ENCODE peak calls at places on chromosomes 11 and 22, in four cellular contexts. One of them, this sample, is unnamed.
A peak's percentile ranks its signal among the peaks of the same experiment; 100 is the strongest.

GRCh38 chr11:20671856-20672546 is 2.6 kb downstream of the NELL1 start:
- DNase-seq in hepatocyte: peak; percentile 17
- DNase-seq in Peyer's patch: no peak
- DNase-seq in adrenal gland: no peak
- DNase-seq in this sample: no peak

GRCh38 chr11:69294621-69295078 is 695 bp downstream of the MYEOV start:
- DNase-seq in hepatocyte: no peak
- DNase-seq in Peyer's patch: no peak
- DNase-seq in adrenal gland: no peak
- DNase-seq in this sample: no peak

GRCh38 chr11:18452927-18453326 is 2.7 kb upstream of the LDHAL6A start:
- DNase-seq in hepatocyte: no peak
- DNase-seq in Peyer's patch: no peak
- DNase-seq in adrenal gland: no peak
- DNase-seq in this sample: no peak

GRCh38 chr11:437228-437870 is 4.5 kb downstream of the ANO9 start:
- DNase-seq in hepatocyte: no peak
- DNase-seq in Peyer's patch: no peak
- DNase-seq in adrenal gland: no peak
- DNase-seq in this sample: no peak

GRCh38 chr22:40560551-40560950 is 76.0 kb downstream of the MRTFA start:
- DNase-seq in hepatocyte: no peak
- DNase-seq in Peyer's patch: no peak
- DNase-seq in adrenal gland: no peak
- DNase-seq in this sample: peak; percentile 95

GRCh38 chr11:18608373-18608772 is 8.8 kb downstream of the MISFA start:
- DNase-seq in hepatocyte: peak; percentile 27
- DNase-seq in Peyer's patch: no peak
- DNase-seq in adrenal gland: no peak
- DNase-seq in this sample: peak; percentile 56

GRCh38 chr11:66883021-66883968 is 26.4 kb downstream of the LRFN4 start:
- DNase-seq in hepatocyte: peak; percentile 72
- DNase-seq in Peyer's patch: peak; percentile 86
- DNase-seq in adrenal gland: peak; percentile 89
- DNase-seq in this sample: peak; percentile 50

GRCh38 chr11:8477151-8477550 is 116.9 kb downstream of the STK33 start:
- DNase-seq in hepatocyte: no peak
- DNase-seq in Peyer's patch: no peak
- DNase-seq in adrenal gland: no peak
- DNase-seq in this sample: no peak

GRCh38 chr11:63017306-63017974 is 1.8 kb upstream of the SLC22A8 start:
- DNase-seq in hepatocyte: no peak
- DNase-seq in Peyer's patch: no peak
- DNase-seq in adrenal gland: no peak
- DNase-seq in this sample: peak; percentile 95

GRCh38 chr11:78797559-78797958 is 222.9 kb upstream of the NARS2 start:
- DNase-seq in hepatocyte: no peak
- DNase-seq in Peyer's patch: no peak
- DNase-seq in adrenal gland: no peak
- DNase-seq in this sample: peak; percentile 28
- H3K4me1 ChIP-seq in hepatocyte: peaks cover 35% of the 10 kb centered on the region
- H3K4me1 ChIP-seq in Peyer's patch: no peaks in the 10 kb centered on the region
- H3K4me1 ChIP-seq in adrenal gland: peaks cover 12% of the 10 kb centered on the region
- H3K4me1 ChIP-seq in this sample: peaks cover 41% of the 10 kb centered on the region

DNA sequence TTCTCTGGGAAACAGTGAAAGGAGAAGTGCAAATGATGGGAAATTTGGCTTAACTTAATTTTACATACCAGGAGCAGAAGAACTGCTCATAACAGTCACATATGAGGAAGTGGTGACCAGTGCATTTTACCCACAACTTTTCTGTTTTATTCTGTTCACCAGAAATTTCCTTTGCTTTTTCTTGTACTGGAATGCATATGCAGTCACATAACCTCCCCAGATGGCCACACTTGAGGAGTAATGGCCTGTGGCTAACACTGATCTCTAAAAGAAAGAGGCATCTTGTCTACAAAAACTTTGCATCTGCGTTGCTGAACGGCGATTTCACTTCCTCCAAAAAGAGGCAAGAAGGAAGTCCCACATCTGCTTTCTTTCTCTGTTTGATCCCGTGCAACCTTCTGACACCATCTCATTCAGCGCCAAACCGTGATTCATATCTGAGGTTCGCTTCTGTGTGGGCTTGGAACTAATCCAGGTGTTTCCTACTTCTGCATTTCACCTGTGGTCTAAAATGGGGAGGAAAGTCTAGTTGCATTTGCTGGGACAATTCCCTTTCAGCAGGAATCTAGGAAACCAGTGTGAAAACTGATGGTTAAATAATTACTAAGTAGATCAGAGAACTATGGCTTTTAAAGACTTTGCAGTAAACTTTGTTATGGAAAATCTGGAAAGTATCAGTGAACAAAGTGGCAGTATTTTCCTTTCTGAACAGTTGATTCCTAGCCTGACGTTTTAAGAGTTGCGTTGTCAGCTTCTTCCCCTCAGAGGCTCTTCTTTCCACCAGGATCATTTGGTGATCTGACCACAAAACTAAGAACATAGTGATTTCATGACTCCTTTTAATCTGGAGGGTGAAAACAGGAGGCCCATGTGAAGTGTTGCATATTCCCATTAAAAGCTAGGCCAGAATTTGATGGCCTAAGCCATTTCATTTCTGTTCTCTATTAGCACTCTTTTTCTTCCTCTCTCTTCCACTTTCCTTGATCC is 4.2 kb upstream of the MPEG1 start:
- DNase-seq in hepatocyte: no peak
- DNase-seq in Peyer's patch: peak; percentile 75
- DNase-seq in adrenal gland: peak; percentile 72
- DNase-seq in this sample: no peak
- H3K4me1 ChIP-seq in hepatocyte: no peaks in the 10 kb centered on the region
- H3K4me1 ChIP-seq in Peyer's patch: no peaks in the 10 kb centered on the region
- H3K4me1 ChIP-seq in adrenal gland: peaks cover 11% of the 10 kb centered on the region
- H3K4me1 ChIP-seq in this sample: no peaks in the 10 kb centered on the region

GRCh38 chr11:117831661-117832415 is 7.3 kb upstream of the FXYD2 start:
- DNase-seq in hepatocyte: no peak
- DNase-seq in Peyer's patch: peak; percentile 34
- DNase-seq in adrenal gland: peak; percentile 41
- DNase-seq in this sample: no peak
- H3K4me1 ChIP-seq in hepatocyte: peaks cover 29% of the 10 kb centered on the region
- H3K4me1 ChIP-seq in Peyer's patch: no peaks in the 10 kb centered on the region
- H3K4me1 ChIP-seq in adrenal gland: peaks cover 9% of the 10 kb centered on the region
- H3K4me1 ChIP-seq in this sample: peaks cover 13% of the 10 kb centered on the region

DNA sequence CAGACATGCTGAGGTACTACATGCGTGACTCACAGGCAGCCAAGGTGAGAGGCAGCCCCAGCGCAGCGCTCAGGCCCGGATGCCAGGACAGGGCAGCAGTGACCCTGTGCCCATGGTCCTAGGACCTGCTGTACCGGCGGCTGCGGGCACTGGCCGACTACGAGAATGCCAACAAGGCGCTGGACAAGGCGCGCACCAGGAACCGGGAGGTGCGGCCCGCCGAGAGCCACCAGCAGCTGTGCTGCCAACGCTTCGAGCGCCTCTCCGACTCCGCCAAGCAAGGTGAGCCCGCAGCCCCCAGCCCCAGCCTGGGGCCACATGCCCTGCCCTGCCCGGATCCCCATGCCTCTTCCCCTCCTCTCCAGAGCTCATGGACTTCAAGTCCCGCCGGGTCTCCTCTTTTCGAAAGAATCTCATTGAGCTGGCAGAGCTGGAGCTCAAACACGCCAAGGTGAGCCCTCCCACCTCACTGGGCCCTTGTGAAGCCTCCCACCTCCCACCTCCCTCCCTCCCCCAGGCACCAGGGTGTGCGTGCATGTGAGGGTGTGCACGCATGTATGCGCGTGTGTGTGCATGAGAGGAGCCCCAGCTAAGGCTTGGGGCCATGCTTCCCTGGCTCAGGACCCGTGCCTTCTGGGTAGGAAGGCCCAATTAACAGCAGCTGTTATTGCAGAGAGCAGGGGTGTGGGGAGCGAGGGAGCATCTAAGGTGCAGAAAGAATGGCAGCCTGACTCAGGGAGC is 5.3 kb downstream of the CFL1 start:
- DNase-seq in hepatocyte: peak; percentile 7
- DNase-seq in Peyer's patch: peak; percentile 58
- DNase-seq in adrenal gland: no peak
- DNase-seq in this sample: no peak
- H3K4me1 ChIP-seq in hepatocyte: peaks cover 29% of the 10 kb centered on the region
- H3K4me1 ChIP-seq in Peyer's patch: peaks cover 16% of the 10 kb centered on the region
- H3K4me1 ChIP-seq in adrenal gland: peaks cover 13% of the 10 kb centered on the region
- H3K4me1 ChIP-seq in this sample: peaks cover 15% of the 10 kb centered on the region

DNA sequence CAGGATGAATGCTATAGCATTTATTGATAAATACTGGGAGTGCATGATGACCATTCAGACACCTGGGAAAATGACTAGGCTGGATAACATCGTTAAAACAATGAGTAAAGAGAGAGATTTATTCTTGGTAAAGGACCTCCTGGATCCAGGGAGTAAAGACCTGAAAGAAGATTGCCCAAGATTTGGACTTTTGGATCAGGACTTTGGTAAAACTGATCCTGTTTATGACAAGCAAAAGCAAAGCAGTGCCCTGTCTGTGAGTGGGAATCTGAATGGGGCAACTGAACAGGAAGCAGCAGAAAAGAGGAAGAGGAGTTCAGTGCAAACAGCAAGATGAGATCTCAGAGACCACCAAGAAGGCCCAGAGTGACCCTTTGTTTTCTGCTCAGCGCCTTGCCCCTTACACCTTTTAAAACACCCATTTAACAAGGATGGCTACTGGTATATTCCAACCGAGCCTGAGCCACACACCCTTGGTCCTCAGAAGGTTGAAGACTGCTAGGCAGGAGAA is 121.9 kb downstream of the VPREB1 start:
- DNase-seq in hepatocyte: no peak
- DNase-seq in Peyer's patch: no peak
- DNase-seq in adrenal gland: no peak
- DNase-seq in this sample: no peak
- H3K4me1 ChIP-seq in hepatocyte: no peaks in the 10 kb centered on the region
- H3K4me1 ChIP-seq in Peyer's patch: no peaks in the 10 kb centered on the region
- H3K4me1 ChIP-seq in adrenal gland: peaks cover 11% of the 10 kb centered on the region
- H3K4me1 ChIP-seq in this sample: no peaks in the 10 kb centered on the region

DNA sequence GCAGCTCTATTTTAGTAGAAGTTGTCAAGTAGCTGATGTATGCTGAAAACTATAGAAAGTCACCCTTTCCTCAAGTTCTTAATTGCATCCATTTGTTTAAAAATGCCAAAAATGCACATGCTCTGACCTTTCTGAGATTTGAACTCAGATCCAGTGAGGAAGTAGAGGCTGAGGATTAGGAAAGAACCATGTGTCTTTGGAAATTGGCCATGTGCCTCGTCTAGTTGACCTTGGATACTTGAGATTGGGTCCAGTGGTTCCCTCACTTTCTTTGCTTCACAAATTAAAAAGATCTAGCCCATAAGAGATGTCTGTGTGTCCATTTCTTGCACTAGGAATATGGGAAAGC is 128.3 kb downstream of the MAML2 start:
- DNase-seq in hepatocyte: no peak
- DNase-seq in Peyer's patch: no peak
- DNase-seq in adrenal gland: no peak
- DNase-seq in this sample: no peak
- H3K4me1 ChIP-seq in hepatocyte: peaks cover 33% of the 10 kb centered on the region
- H3K4me1 ChIP-seq in Peyer's patch: no peaks in the 10 kb centered on the region
- H3K4me1 ChIP-seq in adrenal gland: peaks cover 43% of the 10 kb centered on the region
- H3K4me1 ChIP-seq in this sample: peaks cover 61% of the 10 kb centered on the region

This sample was measured in endothelial cell of umbilical vein.